ENCODE peak calls at places on chromosome 1, in five cellular contexts. W is NCI-H1930, U is H54, V is posterior vena cava, C is MCF 10A. B is an unnamed sample.

GRCh38 chr1:68590473-68590872 is 93.6 kb upstream of the DEPDC1 start:
- DNase-seq in W (no peak), V (no peak), U (no peak), C (peak), B (no peak)

GRCh38 chr1:97004743-97005142 is 283.2 kb downstream of the PTBP2 start:
- DNase-seq in C (no peak), V (no peak), W (no peak), U (no peak), B (no peak)

GRCh38 chr1:227726924-227727599 is 8.0 kb downstream of the JMJD4 start:
- DNase-seq in U (no peak), W (no peak), V (no peak), C (no peak), B (no peak)

GRCh38 chr1:31300193-31300592 is 3.4 kb downstream of the ZCCHC17 start:
- DNase-seq in C (no peak), U (no peak), W (no peak), V (no peak), B (no peak)

GRCh38 chr1:151347523-151348246 is 633 bp upstream of the RFX5 start:
- DNase-seq in V (no peak), C (no peak), U (no peak), W (no peak), B (no peak)

GRCh38 chr1:23793018-23793781 is 2.3 kb downstream of the LYPLA2 start:
- DNase-seq in W (no peak), V (peak), C (peak), U (no peak), B (no peak)

GRCh38 chr1:224911217-224911616 is 18.3 kb upstream of the DNAH14 start:
- DNase-seq in U (no peak), W (no peak), C (no peak), V (no peak), B (no peak)

GRCh38 chr1:16243936-16244649 is 7.1 kb upstream of the CPLANE2 start:
- DNase-seq in V (peak), U (peak), C (peak), W (peak), B (peak)